ENCODE peak calls at places on chromosomes 1 and 21, in seven cellular contexts. T, L, C, V, G, S and H are unnamed samples.

GRCh38 chr1:116538527-116538926 is 32.3 kb downstream of the CD58 start:
- DNase-seq in L (no peak), V (no peak), G (no peak), C (no peak), T (peak; percentile 55), S (peak; percentile 84), H (no peak)

GRCh38 chr1:78157162-78157561 is 111.4 kb downstream of the GIPC2 start:
- DNase-seq in G (no peak), V (no peak), T (no peak), L (no peak), S (peak; percentile 91), C (no peak), H (no peak)

GRCh38 chr21:31879251-31879650 is 6.4 kb downstream of the HUNK start:
- DNase-seq in S (no peak), L (no peak), V (no peak), T (no peak), C (no peak), G (no peak), H (no peak)

GRCh38 chr1:24925963-24926362 is 4.1 kb downstream of the RUNX3 start:
- DNase-seq in V (no peak), S (no peak), T (no peak), C (no peak), L (no peak), G (no peak), H (no peak)

GRCh38 chr1:9628541-9629444 is 22.7 kb upstream of the PIK3CD start:
- DNase-seq in V (no peak), G (peak; percentile 45), T (no peak), S (no peak), C (peak; percentile 42), L (no peak), H (no peak)

GRCh38 chr1:35287807-35288640 is 19.5 kb downstream of the ZMYM4 start:
- DNase-seq in S (peak; percentile 78), G (no peak), T (no peak), C (no peak), L (no peak), V (no peak), H (no peak)

GRCh38 chr1:40783001-40783905 is at the start of gene KCNQ4:
- DNase-seq in T (no peak), V (peak; percentile 50), L (peak; percentile 41), G (peak; percentile 71), S (no peak), C (no peak), H (peak; percentile 98)

GRCh38 chr1:2650967-2651645 is 18.3 kb upstream of the MMEL1 start:
- DNase-seq in T (no peak), C (no peak), V (peak; percentile 14), S (no peak), G (no peak), L (no peak), H (no peak)